ENCODE peak calls at places on chromosomes 3 and 15, in eight cellular contexts. O is fibroblast of lung; U is cardiac muscle cell; V is brain microvascular endothelial cell; E is tibial nerve; G is mammary epithelial cell; H is IMR-90; B is CD4-positive, alpha-beta memory T cell. M is an unnamed sample.

GRCh38 chr15:60364306-60364924 is 33.4 kb downstream of the ANXA2 start:
- DNase-seq in O (peak), U (no peak), V (no peak), E (no peak), G (no peak), H (no peak), B (no peak), M (no peak)

GRCh38 chr3:45199837-45200648 is 26.0 kb downstream of the TMEM158 start:
- DNase-seq in O (peak), U (peak), V (peak), E (no peak), G (peak), H (peak), B (no peak), M (no peak)

GRCh38 chr15:74587924-74588323 is 27.7 kb upstream of the CLK3 start:
- DNase-seq in O (no peak), U (no peak), V (no peak), E (no peak), G (no peak), H (no peak), B (no peak), M (no peak)

GRCh38 chr15:39581501-39582285 is 814 bp downstream of the THBS1 start:
- DNase-seq in O (peak), U (peak), V (no peak), E (peak), G (peak), H (peak), B (no peak), M (peak)

GRCh38 chr3:168531116-168531515 is 435.4 kb upstream of the GOLIM4 start:
- DNase-seq in O (no peak), U (no peak), V (no peak), E (no peak), G (no peak), H (no peak), B (no peak), M (no peak)

GRCh38 chr3:18111702-18112311 is 313.3 kb downstream of the SATB1 start:
- DNase-seq in O (peak), U (peak), V (no peak), E (no peak), G (peak), H (peak), B (no peak), M (no peak)

GRCh38 chr3:28504945-28505344 is 156.3 kb upstream of the AZI2 start:
- DNase-seq in O (no peak), U (no peak), V (no peak), E (no peak), G (no peak), H (no peak), B (no peak), M (no peak)

GRCh38 chr15:74132681-74133070 is 2.3 kb downstream of the ISLR2 start:
- DNase-seq in O (peak), U (no peak), V (no peak), E (no peak), G (no peak), H (peak), B (no peak), M (no peak)

GRCh38 chr15:97026781-97027180 is 696.3 kb downstream of the NR2F2 start:
- DNase-seq in O (peak), U (no peak), V (peak), E (no peak), G (no peak), H (no peak), B (no peak), M (no peak)

GRCh38 chr3:36876181-36876936 is 68.5 kb downstream of the TRANK1 start:
- DNase-seq in O (no peak), U (no peak), V (no peak), E (no peak), G (no peak), H (no peak), B (peak), M (no peak)

GRCh38 chr15:63600001-63600645 is 2.9 kb downstream of the FBXL22 start:
- DNase-seq in O (no peak), U (peak), V (no peak), E (no peak), G (no peak), H (no peak), B (peak), M (no peak)

GRCh38 chr15:45307230-45307924 is 55.3 kb downstream of the SLC28A2 start:
- DNase-seq in O (peak), U (peak), V (peak), E (no peak), G (peak), H (peak), B (peak), M (no peak)

GRCh38 chr15:83380682-83381081 is 66.5 kb upstream of the SH3GL3 start:
- DNase-seq in O (peak), U (peak), V (peak), E (no peak), G (peak), H (peak), B (no peak), M (no peak)

GRCh38 chr3:122395582-122395981 is 11.6 kb downstream of the FAM162A start:
- DNase-seq in O (no peak), U (no peak), V (no peak), E (no peak), G (no peak), H (no peak), B (no peak), M (no peak)

GRCh38 chr3:33751320-33751719 is 33.3 kb upstream of the CLASP2 start:
- DNase-seq in O (no peak), U (no peak), V (no peak), E (no peak), G (peak), H (no peak), B (no peak), M (no peak)

GRCh38 chr3:52533623-52534280 is at the start of gene NT5DC2:
- DNase-seq in O (peak), U (peak), V (peak), E (peak), G (peak), H (peak), B (peak), M (peak)

GRCh38 chr3:59862686-59863085 is 812.9 kb upstream of the CFAP20DC start:
- DNase-seq in O (peak), U (peak), V (peak), E (no peak), G (peak), H (peak), B (no peak), M (no peak)

GRCh38 chr3:128392812-128393544 is 73.7 kb downstream of the DNAJB8 start:
- DNase-seq in O (no peak), U (no peak), V (no peak), E (no peak), G (no peak), H (no peak), B (no peak), M (no peak)

GRCh38 chr3:139659511-139659910 is 18.3 kb downstream of the NMNAT3 start:
- DNase-seq in O (no peak), U (no peak), V (no peak), E (no peak), G (no peak), H (no peak), B (no peak), M (no peak)

GRCh38 chr3:24363242-24363641 is 131.4 kb downstream of the THRB start:
- DNase-seq in O (no peak), U (peak), V (no peak), E (no peak), G (no peak), H (no peak), B (no peak), M (no peak)

GRCh38 chr15:37135225-37135624 is 34.9 kb upstream of the MEIS2 start:
- DNase-seq in O (no peak), U (no peak), V (no peak), E (no peak), G (peak), H (no peak), B (no peak), M (no peak)

GRCh38 chr15:25847066-25847465 is 16.1 kb downstream of the ATP10A start:
- DNase-seq in O (no peak), U (no peak), V (no peak), E (no peak), G (no peak), H (no peak), B (no peak), M (no peak)

GRCh38 chr3:27720899-27721716 is 1.0 kb downstream of the EOMES start:
- DNase-seq in O (no peak), U (no peak), V (no peak), E (no peak), G (peak), H (no peak), B (no peak), M (no peak)

GRCh38 chr3:179026636-179027035 is 45.0 kb downstream of the ZMAT3 start:
- DNase-seq in O (peak), U (peak), V (peak), E (no peak), G (peak), H (peak), B (no peak), M (no peak)

GRCh38 chr3:117096549-117096948 is 387.0 kb downstream of the TUSC7 start:
- DNase-seq in O (no peak), U (no peak), V (no peak), E (no peak), G (no peak), H (no peak), B (no peak), M (no peak)

GRCh38 chr3:160474416-160474838 is 24.8 kb upstream of the TRIM59 start:
- DNase-seq in O (peak), U (peak), V (peak), E (no peak), G (no peak), H (peak), B (no peak), M (no peak)

GRCh38 chr3:136350132-136350531 is 100.0 kb downstream of the PCCB start:
- DNase-seq in O (peak), U (peak), V (peak), E (no peak), G (peak), H (peak), B (no peak), M (no peak)

GRCh38 chr3:15102833-15103232 is 3.9 kb upstream of the RBSN start:
- DNase-seq in O (peak), U (no peak), V (no peak), E (no peak), G (no peak), H (no peak), B (no peak), M (no peak)

GRCh38 chr15:45670511-45670910 is 35.7 kb downstream of the SQOR start:
- DNase-seq in O (no peak), U (peak), V (no peak), E (no peak), G (no peak), H (peak), B (no peak), M (no peak)

GRCh38 chr3:55692958-55693558 is 206.0 kb upstream of the WNT5A start:
- DNase-seq in O (peak), U (peak), V (peak), E (no peak), G (no peak), H (peak), B (no peak), M (no peak)

GRCh38 chr3:51955893-51956770 is 951 bp downstream of the GPR62 start:
- DNase-seq in O (peak), U (peak), V (no peak), E (no peak), G (peak), H (no peak), B (no peak), M (no peak)

GRCh38 chr3:135262441-135262840 is 467.4 kb downstream of the EPHB1 start:
- DNase-seq in O (no peak), U (no peak), V (no peak), E (no peak), G (no peak), H (no peak), B (no peak), M (no peak)

GRCh38 chr15:70502576-70502975 is 260.8 kb downstream of the UACA start:
- DNase-seq in O (no peak), U (no peak), V (no peak), E (no peak), G (no peak), H (no peak), B (no peak), M (no peak)

GRCh38 chr3:15964605-15965061 is 166.9 kb upstream of the ANKRD28 start:
- DNase-seq in O (peak), U (peak), V (peak), E (no peak), G (no peak), H (peak), B (no peak), M (no peak)

GRCh38 chr3:81742581-81742980 is 18.9 kb downstream of the GBE1 start:
- DNase-seq in O (peak), U (no peak), V (no peak), E (no peak), G (no peak), H (no peak), B (no peak), M (no peak)

GRCh38 chr3:195821403-195822130 is 9.8 kb upstream of the MUC4 start:
- DNase-seq in O (no peak), U (no peak), V (no peak), E (no peak), G (no peak), H (no peak), B (no peak), M (no peak)

DNA sequence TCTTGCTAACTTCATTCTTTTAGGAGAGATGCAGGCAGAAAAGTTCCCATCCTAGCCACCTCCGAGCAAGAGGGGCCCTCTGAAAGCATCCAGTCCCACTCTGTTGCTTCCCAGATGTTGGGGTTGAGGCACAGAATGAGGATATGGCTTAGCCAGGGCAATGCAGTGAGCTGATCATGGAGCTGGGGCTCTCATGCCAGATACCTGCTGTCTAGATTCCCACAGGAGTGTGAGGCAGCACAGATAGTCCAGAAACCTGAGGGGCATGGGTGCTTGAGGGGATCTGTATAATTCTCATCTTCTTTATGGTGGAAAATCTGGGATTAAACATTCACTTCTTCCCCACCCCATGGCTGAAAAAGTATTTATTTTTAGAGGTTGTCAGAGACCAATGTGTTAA is 1.2 kb downstream of the SLC22A13 start:
- DNase-seq in O (no peak), U (no peak), V (no peak), E (no peak), G (no peak), H (no peak), B (no peak), M (no peak)
- H3K27ac ChIP-seq in O (no peak), U (no peak), V (no peak), E (no peak), G (no peak), H (no peak), B (no peak), M (no peak)

DNA sequence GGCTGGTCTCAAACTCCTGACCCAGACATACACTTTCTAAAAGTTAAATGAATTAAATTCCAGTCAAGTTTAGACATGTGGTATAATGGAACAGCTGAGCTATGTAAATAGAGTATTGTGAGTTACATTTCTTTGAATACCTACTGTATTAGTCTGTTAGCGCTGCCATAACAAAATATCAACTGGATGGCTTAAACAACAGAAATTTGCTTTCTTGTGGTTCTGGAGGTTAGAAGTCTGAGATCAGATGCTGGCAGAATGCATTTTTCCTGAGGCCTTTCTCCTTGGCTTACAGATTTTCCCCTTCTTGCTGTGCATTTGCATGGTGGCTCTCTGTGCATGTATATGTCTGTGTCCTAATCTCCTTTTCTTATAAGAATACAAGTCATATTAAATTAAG is 101.5 kb upstream of the TGFBR2 start:
- DNase-seq in O (peak), U (no peak), V (no peak), E (no peak), G (peak), H (peak), B (no peak), M (no peak)
- H3K27ac ChIP-seq in O (no peak), U (no peak), V (no peak), E (no peak), G (peak), H (no peak), B (no peak), M (no peak)

DNA sequence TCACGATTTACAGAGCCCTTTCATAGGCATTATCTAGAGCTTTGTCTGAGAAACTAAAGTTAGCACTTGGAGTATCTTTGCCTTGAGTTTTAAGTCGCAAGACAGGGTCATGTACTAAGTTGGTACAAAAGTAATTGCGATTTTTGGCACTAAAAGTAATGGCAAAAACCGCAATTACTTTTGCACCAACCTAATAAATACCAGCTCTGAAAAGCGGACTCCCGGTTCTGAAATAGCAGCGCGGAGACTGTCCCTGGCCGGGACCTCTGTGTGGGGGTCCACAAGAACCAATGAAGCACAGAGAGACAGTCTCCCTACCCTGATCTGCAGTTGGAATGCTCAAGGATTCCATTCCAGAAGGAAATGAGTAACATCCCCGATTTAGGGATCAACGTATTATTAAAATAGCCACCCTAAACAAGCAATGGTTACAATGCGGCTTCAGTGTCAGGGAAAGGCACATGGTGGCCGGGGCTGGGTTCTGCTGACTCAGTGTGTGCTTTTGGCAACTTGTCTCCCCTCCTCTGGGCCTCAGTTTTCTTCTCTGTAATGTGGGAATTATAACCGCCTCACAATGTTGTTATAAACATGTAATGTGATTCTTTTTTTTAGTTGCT is 150.3 kb upstream of the MCTP2 start:
- DNase-seq in O (no peak), U (no peak), V (no peak), E (no peak), G (no peak), H (no peak), B (no peak), M (no peak)
- H3K27ac ChIP-seq in O (no peak), U (no peak), V (no peak), E (peak), G (no peak), H (no peak), B (no peak), M (no peak)

GRCh38 chr3:150725548-150725947 is 21.8 kb upstream of the ERICH6 start:
- DNase-seq in O (no peak), U (no peak), V (no peak), E (no peak), G (no peak), H (no peak), B (no peak), M (no peak)
- H3K27ac ChIP-seq in O (no peak), U (no peak), V (no peak), E (no peak), G (no peak), H (no peak), B (no peak), M (no peak)

DNA sequence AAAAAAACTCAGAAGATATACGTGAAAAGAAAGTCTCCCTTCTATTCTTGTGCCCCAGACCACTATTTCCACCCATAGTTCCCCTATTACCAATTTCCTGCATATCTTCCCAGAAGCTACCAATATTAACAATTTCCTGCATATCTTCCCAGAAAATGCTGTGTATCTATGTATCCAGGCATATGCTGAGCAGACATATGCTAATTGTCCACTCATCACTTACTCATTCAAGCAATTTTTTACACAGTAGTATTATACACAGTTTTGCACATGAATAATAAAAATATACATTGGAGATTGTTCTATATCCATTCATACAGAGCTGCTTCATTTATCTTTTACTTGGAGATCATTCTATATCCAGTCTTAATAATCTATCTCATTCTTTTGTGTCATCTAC is 12.6 kb upstream of the SLMAP start:
- DNase-seq in O (peak), U (no peak), V (no peak), E (no peak), G (no peak), H (peak), B (no peak), M (no peak)
- H3K27ac ChIP-seq in O (no peak), U (no peak), V (no peak), E (no peak), G (no peak), H (no peak), B (no peak), M (no peak)

GRCh38 chr3:169623971-169624370 is 39.5 kb downstream of the MECOM start:
- DNase-seq in O (no peak), U (no peak), V (no peak), E (no peak), G (no peak), H (no peak), B (no peak), M (no peak)

GRCh38 chr3:169627073-169627472 is 36.4 kb downstream of the MECOM start:
- DNase-seq in O (no peak), U (no peak), V (no peak), E (no peak), G (no peak), H (no peak), B (no peak), M (no peak)

GRCh38 chr3:169628567-169628966 is 34.9 kb downstream of the MECOM start:
- DNase-seq in O (no peak), U (peak), V (no peak), E (no peak), G (no peak), H (no peak), B (no peak), M (no peak)

GRCh38 chr3:169627789-169628188 is 35.7 kb downstream of the MECOM start:
- DNase-seq in O (no peak), U (no peak), V (no peak), E (no peak), G (no peak), H (no peak), B (no peak), M (no peak)

DNA sequence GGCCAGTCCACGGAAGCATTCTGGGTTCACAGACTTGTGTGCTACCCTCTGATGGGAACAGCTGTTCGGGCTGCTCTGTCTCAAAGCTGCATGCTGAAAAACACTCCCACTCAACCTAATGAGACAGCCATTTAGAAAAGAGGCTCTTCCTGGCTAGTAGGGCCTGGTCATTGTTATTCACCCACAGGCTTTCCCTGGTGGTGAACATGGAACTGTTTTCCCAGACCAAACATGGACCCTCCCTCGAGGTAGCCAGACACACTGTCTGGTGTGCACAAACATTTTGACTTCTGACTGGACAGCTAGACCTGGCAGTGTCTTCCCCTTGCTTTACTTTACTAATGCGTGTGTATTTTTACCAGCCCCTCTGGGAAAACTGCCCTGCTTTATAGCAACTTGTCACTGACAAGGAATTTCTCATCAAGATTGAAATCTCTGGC is 39.0 kb downstream of the MECOM start:
- DNase-seq in O (peak), U (peak), V (no peak), E (no peak), G (no peak), H (no peak), B (no peak), M (no peak)
- H3K27ac ChIP-seq in O (no peak), U (peak), V (no peak), E (no peak), G (no peak), H (no peak), B (no peak), M (no peak)

DNA sequence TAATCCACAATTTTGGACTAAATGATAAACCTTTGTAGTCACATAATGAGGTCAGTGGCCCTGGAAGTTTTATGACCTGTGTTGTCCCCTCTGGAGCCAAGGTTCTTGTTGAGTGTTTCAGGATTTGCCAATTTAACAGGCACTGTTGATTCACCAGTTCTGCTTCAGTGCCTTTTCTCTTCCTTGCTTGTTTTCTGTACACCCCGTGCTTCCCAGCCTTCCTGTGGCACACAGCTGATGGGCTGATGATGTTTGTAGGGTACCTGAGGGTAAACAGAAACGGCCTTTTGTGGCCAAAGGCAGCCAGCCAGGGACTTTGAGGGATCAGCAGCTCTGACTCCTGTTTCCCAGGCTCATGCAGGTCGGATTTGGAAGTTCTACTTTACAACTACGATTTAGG is 13.3 kb downstream of the GYG1 start:
- DNase-seq in O (peak), U (no peak), V (peak), E (no peak), G (no peak), H (peak), B (no peak), M (no peak)
- H3K27ac ChIP-seq in O (peak), U (no peak), V (peak), E (no peak), G (no peak), H (peak), B (no peak), M (no peak)